ENCODE peak calls at places on chromosome 9, in four cellular contexts. One of them, this sample, is unnamed.

GRCh38 chr9:111957856-111958631 is 61.4 kb downstream of the UGCG start:
- DNase-seq in HepG2: no peak
- DNase-seq in HEK293T: no peak
- DNase-seq in GM12878: no peak
- DNase-seq in this sample: no peak

GRCh38 chr9:84397822-84398221 is 57.3 kb upstream of the SLC28A3 start:
- DNase-seq in HEK293T: no peak
- DNase-seq in GM12878: no peak
- DNase-seq in HepG2: no peak
- DNase-seq in this sample: no peak

GRCh38 chr9:131107760-131108159 is 11.4 kb downstream of the AIF1L start:
- DNase-seq in HEK293T: no peak
- DNase-seq in GM12878: no peak
- DNase-seq in HepG2: no peak
- DNase-seq in this sample: no peak

GRCh38 chr9:29214162-29214520 is 1640.9 kb upstream of the C9orf72 start:
- DNase-seq in GM12878: no peak
- DNase-seq in HepG2: no peak
- DNase-seq in HEK293T: peak; percentile 51
- DNase-seq in this sample: no peak

GRCh38 chr9:6711403-6711802 is 46.4 kb upstream of the KDM4C start:
- DNase-seq in HEK293T: no peak
- DNase-seq in HepG2: no peak
- DNase-seq in GM12878: no peak
- DNase-seq in this sample: no peak

GRCh38 chr9:5511935-5512580 is 1.7 kb downstream of the PDCD1LG2 start:
- DNase-seq in HepG2: no peak
- DNase-seq in GM12878: no peak
- DNase-seq in HEK293T: no peak
- DNase-seq in this sample: no peak

GRCh38 chr9:93298498-93299417 is 114.8 kb downstream of the WNK2 start:
- DNase-seq in HepG2: peak; percentile 86
- DNase-seq in HEK293T: peak; percentile 3
- DNase-seq in GM12878: no peak
- DNase-seq in this sample: no peak

GRCh38 chr9:14585730-14586473 is 107.3 kb downstream of the ZDHHC21 start:
- DNase-seq in GM12878: peak; percentile 81
- DNase-seq in HEK293T: no peak
- DNase-seq in HepG2: no peak
- DNase-seq in this sample: no peak

GRCh38 chr9:124869466-124869985 is 7.6 kb downstream of the ARPC5L start:
- DNase-seq in HEK293T: peak; percentile 35
- DNase-seq in GM12878: no peak
- DNase-seq in HepG2: no peak
- DNase-seq in this sample: peak; percentile 50

GRCh38 chr9:94864183-94864582 is 137.7 kb downstream of the AOPEP start:
- DNase-seq in GM12878: no peak
- DNase-seq in HepG2: no peak
- DNase-seq in HEK293T: no peak
- DNase-seq in this sample: no peak

GRCh38 chr9:94859891-94860290 is 133.4 kb downstream of the AOPEP start:
- DNase-seq in GM12878: no peak
- DNase-seq in HepG2: no peak
- DNase-seq in HEK293T: no peak
- DNase-seq in this sample: no peak

GRCh38 chr9:94862242-94862610 is 135.7 kb downstream of the AOPEP start:
- DNase-seq in HepG2: no peak
- DNase-seq in GM12878: no peak
- DNase-seq in HEK293T: no peak
- DNase-seq in this sample: no peak

GRCh38 chr9:94860678-94861588 is 134.4 kb downstream of the AOPEP start:
- DNase-seq in HEK293T: no peak
- DNase-seq in HepG2: no peak
- DNase-seq in GM12878: peak; percentile 92
- DNase-seq in this sample: no peak

GRCh38 chr9:94861589-94862241 is 135.2 kb downstream of the AOPEP start:
- DNase-seq in HEK293T: no peak
- DNase-seq in HepG2: no peak
- DNase-seq in GM12878: no peak
- DNase-seq in this sample: no peak
- TF ChIP-seq FOXK2 in HEK293T: no peak
- TF ChIP-seq FOXK2 in HepG2: no peak
- TF ChIP-seq FOXK2 in GM12878: no peak
- TF ChIP-seq FOXK2 in this sample: no peak

GRCh38 chr9:110555971-110556370 is 23.6 kb downstream of the SVEP1 start:
- DNase-seq in HepG2: peak; percentile 62
- DNase-seq in HEK293T: no peak
- DNase-seq in GM12878: no peak
- DNase-seq in this sample: no peak

GRCh38 chr9:110566156-110566555 is 13.4 kb downstream of the SVEP1 start:
- DNase-seq in HEK293T: no peak
- DNase-seq in GM12878: no peak
- DNase-seq in HepG2: no peak
- DNase-seq in this sample: no peak

GRCh38 chr9:110559869-110560268 is 19.7 kb downstream of the SVEP1 start:
- DNase-seq in HEK293T: no peak
- DNase-seq in HepG2: no peak
- DNase-seq in GM12878: no peak
- DNase-seq in this sample: no peak

GRCh38 chr9:110561826-110562225 is 17.7 kb downstream of the SVEP1 start:
- DNase-seq in GM12878: no peak
- DNase-seq in HepG2: no peak
- DNase-seq in HEK293T: no peak
- DNase-seq in this sample: no peak
- TF ChIP-seq FOXK2 in GM12878: no peak
- TF ChIP-seq FOXK2 in HepG2: no peak
- TF ChIP-seq FOXK2 in HEK293T: no peak
- TF ChIP-seq FOXK2 in this sample: no peak

DNA sequence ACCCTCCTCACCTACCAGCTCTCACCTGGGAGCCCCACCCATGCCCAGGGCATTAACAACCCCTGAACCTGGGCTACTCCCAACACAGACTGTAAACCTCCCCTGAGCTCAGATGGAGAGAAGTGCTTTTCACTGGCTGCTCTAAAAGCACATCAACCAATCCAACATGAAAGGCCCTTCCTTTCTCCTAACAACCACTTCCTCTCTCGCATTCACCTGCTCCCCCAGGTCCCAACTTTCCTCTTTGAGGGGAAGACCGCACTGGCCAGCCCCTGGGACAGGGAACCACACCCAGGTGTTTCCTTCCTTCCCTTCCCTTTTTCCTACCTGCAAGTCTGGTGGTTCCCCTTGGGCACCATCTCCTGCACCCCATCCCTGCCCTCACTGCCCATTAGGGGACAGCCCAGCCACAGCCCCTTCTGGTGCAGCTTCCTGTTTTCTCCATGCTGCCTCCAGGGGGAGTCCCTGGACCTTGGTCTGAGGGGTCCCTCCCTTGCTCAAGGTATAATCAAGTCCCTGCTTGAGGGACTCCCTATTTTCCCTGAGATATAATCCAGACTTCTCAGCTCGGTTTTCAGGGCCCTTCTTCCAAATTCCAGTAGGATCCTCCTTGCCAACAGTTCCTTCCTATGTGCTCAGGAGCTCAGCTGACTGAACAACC is 30.5 kb upstream of the DAB2IP start:
- DNase-seq in GM12878: no peak
- DNase-seq in HepG2: peak; percentile 41
- DNase-seq in HEK293T: peak; percentile 60
- DNase-seq in this sample: peak; percentile 67
- TF ChIP-seq FOXK2 in GM12878: no peak
- TF ChIP-seq FOXK2 in HepG2: no peak
- TF ChIP-seq FOXK2 in HEK293T: no peak
- TF ChIP-seq FOXK2 in this sample: no peak

DNA sequence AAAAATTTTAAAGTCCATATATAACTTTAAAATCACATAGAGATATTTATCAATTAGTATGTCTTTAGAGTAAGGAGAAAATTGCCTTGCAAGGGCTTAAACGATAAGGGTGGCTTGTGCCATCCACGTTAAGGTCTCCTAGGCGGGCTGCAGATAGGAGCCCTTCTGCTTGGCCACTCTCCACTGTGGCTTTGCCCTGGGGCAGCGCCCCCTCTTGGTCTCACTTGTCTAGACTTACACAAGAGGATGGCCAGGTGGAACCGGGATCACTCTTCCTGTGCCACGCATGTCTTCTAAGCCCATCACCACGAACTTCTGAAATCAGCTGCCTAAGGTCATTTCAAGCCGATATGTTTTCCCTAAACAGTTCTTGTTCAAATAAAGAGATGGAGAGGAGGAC is 2.9 kb downstream of the FPGS start:
- DNase-seq in GM12878: no peak
- DNase-seq in HepG2: peak; percentile 51
- DNase-seq in HEK293T: peak; percentile 44
- DNase-seq in this sample: peak; percentile 38
- TF ChIP-seq FOXK2 in GM12878: no peak
- TF ChIP-seq FOXK2 in HepG2: no peak
- TF ChIP-seq FOXK2 in HEK293T: no peak
- TF ChIP-seq FOXK2 in this sample: no peak

DNA sequence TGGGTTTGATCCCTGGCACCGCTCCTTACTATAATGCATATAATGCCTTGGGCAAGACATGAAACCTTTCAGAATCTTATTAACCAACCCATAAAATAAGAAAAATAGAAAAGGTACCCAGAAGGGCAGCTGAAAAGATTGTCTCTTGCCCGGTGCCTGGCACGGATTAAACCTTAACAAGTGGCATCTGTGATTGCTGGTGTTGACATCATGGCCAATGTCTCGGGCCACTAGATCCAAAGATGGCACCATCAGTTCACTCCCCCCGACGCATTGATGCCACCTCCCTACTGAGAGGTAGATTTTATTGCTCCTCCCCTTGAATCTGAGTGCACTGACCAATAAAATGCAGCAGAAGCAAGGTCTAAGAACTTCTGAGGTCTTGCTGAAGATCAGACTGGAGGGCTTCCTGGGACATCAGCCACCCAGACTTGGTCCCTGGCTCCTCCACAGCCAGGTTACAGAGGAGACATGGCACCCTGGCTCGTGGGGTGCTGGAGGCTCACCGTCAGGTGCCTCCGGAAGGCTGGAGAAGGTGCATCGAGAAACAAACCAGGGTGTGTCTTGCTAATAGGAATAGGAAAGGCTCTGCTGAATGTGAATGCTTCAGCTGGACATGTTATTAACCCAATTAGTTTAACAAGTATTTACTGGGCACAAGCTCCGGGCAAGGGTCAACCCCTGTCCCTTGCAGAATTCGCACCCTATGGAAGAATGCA is 80.0 kb upstream of the COL5A1 start:
- DNase-seq in HEK293T: no peak
- DNase-seq in HepG2: no peak
- DNase-seq in GM12878: no peak
- DNase-seq in this sample: no peak
- TF ChIP-seq FOXK2 in HEK293T: no peak
- TF ChIP-seq FOXK2 in HepG2: no peak
- TF ChIP-seq FOXK2 in GM12878: no peak
- TF ChIP-seq FOXK2 in this sample: no peak

DNA sequence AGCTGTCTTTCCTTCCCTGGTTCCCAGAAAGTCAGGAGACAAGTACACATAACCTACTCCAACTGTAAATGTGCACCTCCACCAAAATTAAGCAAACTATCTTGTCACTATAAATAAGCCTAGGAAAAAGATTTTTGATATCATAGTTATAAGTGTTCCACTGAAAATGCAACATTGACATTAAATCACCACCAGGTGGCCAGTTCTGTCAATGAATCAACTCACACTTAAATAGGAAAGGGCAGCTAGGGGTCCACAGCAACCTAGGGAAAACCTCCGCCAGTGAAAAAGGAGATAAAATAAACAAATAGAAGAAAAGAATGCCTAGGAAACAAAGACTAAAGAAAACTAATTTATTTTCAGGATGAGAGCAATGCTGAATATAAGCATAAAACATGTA is 243.0 kb upstream of the PTPRD start:
- DNase-seq in GM12878: no peak
- DNase-seq in HepG2: no peak
- DNase-seq in HEK293T: peak; percentile 5
- DNase-seq in this sample: no peak
- TF ChIP-seq FOXK2 in GM12878: no peak
- TF ChIP-seq FOXK2 in HepG2: no peak
- TF ChIP-seq FOXK2 in HEK293T: no peak
- TF ChIP-seq FOXK2 in this sample: no peak

GRCh38 chr9:69120380-69121154 is 53.5 kb upstream of the TJP2 start:
- DNase-seq in HepG2: peak; percentile 81
- DNase-seq in GM12878: no peak
- DNase-seq in HEK293T: no peak
- DNase-seq in this sample: no peak

GRCh38 chr9:69122086-69122390 is 52.0 kb upstream of the TJP2 start:
- DNase-seq in HEK293T: peak; percentile 60
- DNase-seq in GM12878: no peak
- DNase-seq in HepG2: peak; percentile 29
- DNase-seq in this sample: no peak

GRCh38 chr9:69122391-69123141 is 51.5 kb upstream of the TJP2 start:
- DNase-seq in HepG2: peak; percentile 52
- DNase-seq in HEK293T: no peak
- DNase-seq in GM12878: no peak
- DNase-seq in this sample: no peak

GRCh38 chr9:69118656-69119055 is 55.4 kb upstream of the TJP2 start:
- DNase-seq in HEK293T: no peak
- DNase-seq in GM12878: no peak
- DNase-seq in HepG2: no peak
- DNase-seq in this sample: no peak

GRCh38 chr9:69121155-69122085 is 52.7 kb upstream of the TJP2 start:
- DNase-seq in HEK293T: peak; percentile 39
- DNase-seq in HepG2: peak; percentile 72
- DNase-seq in GM12878: no peak
- DNase-seq in this sample: no peak
- TF ChIP-seq FOXK2 in HEK293T: no peak
- TF ChIP-seq FOXK2 in HepG2: no peak
- TF ChIP-seq FOXK2 in GM12878: no peak
- TF ChIP-seq FOXK2 in this sample: no peak

GRCh38 chr9:129318121-129319075 is 140.3 kb upstream of the IER5L start:
- DNase-seq in HepG2: peak; percentile 59
- DNase-seq in GM12878: no peak
- DNase-seq in HEK293T: no peak
- DNase-seq in this sample: no peak

GRCh38 chr9:129319076-129319937 is 141.2 kb upstream of the IER5L start:
- DNase-seq in GM12878: no peak
- DNase-seq in HEK293T: no peak
- DNase-seq in HepG2: no peak
- DNase-seq in this sample: no peak

GRCh38 chr9:129317179-129318011 is 139.3 kb upstream of the IER5L start:
- DNase-seq in HEK293T: peak; percentile 53
- DNase-seq in GM12878: no peak
- DNase-seq in HepG2: peak; percentile 69
- DNase-seq in this sample: peak; percentile 39

GRCh38 chr9:129313331-129313955 is 135.4 kb upstream of the IER5L start:
- DNase-seq in HEK293T: no peak
- DNase-seq in HepG2: no peak
- DNase-seq in GM12878: no peak
- DNase-seq in this sample: no peak

GRCh38 chr9:129316281-129317030 is 138.4 kb upstream of the IER5L start:
- DNase-seq in HepG2: no peak
- DNase-seq in GM12878: no peak
- DNase-seq in HEK293T: no peak
- DNase-seq in this sample: no peak
- TF ChIP-seq FOXK2 in HepG2: no peak
- TF ChIP-seq FOXK2 in GM12878: no peak
- TF ChIP-seq FOXK2 in HEK293T: no peak
- TF ChIP-seq FOXK2 in this sample: no peak

This sample was measured in K562.